ENCODE peak calls at places on chromosomes 16 and 17, in seven cellular contexts. J is tibial artery, E is fibroblast of the aortic adventitia, X is neural crest cell, T is foreskin keratinocyte, H is uterus, Y is H9. Q is an unnamed sample.

GRCh38 chr17:15464629-15465028 is 2.8 kb downstream of the CDRT4 start:
- DNase-seq in J (no peak), Y (no peak), T (no peak), X (no peak), H (no peak), E (no peak), Q (no peak)

GRCh38 chr17:80034977-80035686 is 540 bp downstream of the TBC1D16 start:
- DNase-seq in J (no peak), Y (peak), H (no peak), X (peak), T (peak), E (peak), Q (peak)

GRCh38 chr16:47084198-47084597 is 59.5 kb downstream of the NETO2 start:
- DNase-seq in Y (no peak), T (no peak), J (no peak), H (no peak), E (no peak), X (no peak), Q (no peak)

GRCh38 chr17:55348749-55349354 is 72.8 kb downstream of the MMD start:
- DNase-seq in J (no peak), T (peak), H (peak), E (peak), X (peak), Y (peak), Q (peak)

GRCh38 chr17:42155614-42156045 is 841 bp upstream of the RAB5C start:
- DNase-seq in X (no peak), T (no peak), H (no peak), Y (peak), J (no peak), E (no peak), Q (peak)

GRCh38 chr16:89175280-89176146 is 4.0 kb downstream of the CDH15 start:
- DNase-seq in E (peak), T (no peak), H (no peak), J (no peak), Y (no peak), X (no peak), Q (no peak)

GRCh38 chr16:14056970-14057369 is 14.1 kb upstream of the MRTFB start:
- DNase-seq in H (no peak), T (no peak), E (peak), J (no peak), Y (no peak), X (no peak), Q (no peak)

GRCh38 chr16:85125570-85126382 is 13.5 kb upstream of the CIBAR2 start:
- DNase-seq in J (no peak), X (no peak), T (no peak), E (no peak), H (no peak), Y (no peak), Q (no peak)

GRCh38 chr17:44916781-44917241 is 1.5 kb upstream of the GFAP start:
- DNase-seq in E (peak), H (peak), Y (no peak), T (no peak), J (peak), X (no peak), Q (no peak)

GRCh38 chr17:1830288-1830687 is 483 bp downstream of the RPA1 start:
- DNase-seq in E (peak), H (no peak), X (peak), J (no peak), T (peak), Y (peak), Q (no peak)

GRCh38 chr16:85027968-85028637 is 508 bp downstream of the KIAA0513 start:
- DNase-seq in X (no peak), E (no peak), H (peak), T (no peak), Y (no peak), J (no peak), Q (no peak)

GRCh38 chr16:14303654-14304394 is 232.7 kb downstream of the MRTFB start:
- DNase-seq in Y (peak), H (peak), J (peak), T (no peak), X (no peak), E (no peak), Q (no peak)

GRCh38 chr16:86680661-86681439 is 102.5 kb downstream of the FOXL1 start:
- DNase-seq in T (no peak), J (no peak), Y (no peak), H (no peak), E (peak), X (no peak), Q (no peak)

GRCh38 chr16:27867122-27868110 is 196.1 kb downstream of the GSG1L start:
- DNase-seq in H (peak), X (peak), T (peak), J (no peak), E (peak), Y (peak), Q (peak)
- TF ChIP-seq CTCF in H (no peak), X (peak), T (peak), J (no peak), E (peak), Y (peak), Q (peak)

GRCh38 chr17:19542247-19542646 is 8.6 kb downstream of the SLC47A1 start:
- DNase-seq in E (no peak), T (no peak), H (no peak), X (no peak), Y (no peak), J (no peak), Q (no peak)

GRCh38 chr17:19551148-19551547 is 17.5 kb downstream of the SLC47A1 start:
- DNase-seq in X (no peak), T (no peak), H (no peak), Y (no peak), J (no peak), E (no peak), Q (no peak)

GRCh38 chr17:19544366-19544765 is 10.7 kb downstream of the SLC47A1 start:
- DNase-seq in X (no peak), J (no peak), H (no peak), T (no peak), Y (no peak), E (no peak), Q (no peak)

GRCh38 chr17:19549746-19550623 is 16.3 kb downstream of the SLC47A1 start:
- DNase-seq in E (no peak), H (no peak), X (no peak), Y (no peak), T (no peak), J (no peak), Q (no peak)

GRCh38 chr17:19546289-19547065 is 12.8 kb downstream of the SLC47A1 start:
- DNase-seq in Y (no peak), T (no peak), X (no peak), J (peak), E (no peak), H (no peak), Q (no peak)
- TF ChIP-seq CTCF in Y (peak), T (peak), X (no peak), J (peak), E (no peak), H (no peak), Q (no peak)

DNA sequence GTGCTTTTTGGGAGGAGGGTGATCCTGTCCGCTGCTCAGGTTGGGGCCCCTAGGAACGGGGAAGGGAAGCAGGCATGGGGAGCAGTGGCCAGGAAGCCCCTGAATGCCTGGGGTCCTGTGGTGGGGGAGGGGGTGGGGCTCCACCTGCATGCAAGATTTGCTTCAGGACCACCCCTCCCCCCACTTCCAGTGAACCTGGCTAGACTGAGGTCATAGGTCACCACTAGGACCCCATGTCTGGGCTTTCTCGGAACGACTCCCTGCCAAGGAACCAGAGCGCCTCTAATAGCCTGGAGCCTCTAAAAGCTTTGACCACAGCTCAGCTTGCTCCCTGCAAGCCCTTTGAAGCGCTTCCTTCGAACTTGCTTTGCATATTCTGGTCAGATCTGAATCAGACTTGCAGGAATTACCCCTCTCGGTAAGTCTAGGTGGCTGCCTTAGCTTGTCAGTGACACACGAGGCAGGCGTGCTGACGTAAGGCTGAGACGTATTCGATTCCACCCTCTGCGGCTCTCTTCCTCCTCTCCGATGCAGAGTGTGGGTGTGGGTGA is 3.6 kb downstream of the SOCS3 start:
- DNase-seq in X (no peak), J (no peak), E (peak), Y (peak), T (peak), H (no peak), Q (no peak)
- TF ChIP-seq CTCF in X (no peak), J (no peak), E (no peak), Y (no peak), T (peak), H (no peak), Q (no peak)

GRCh38 chr17:4554997-4555799 is at the start of gene MYBBP1A:
- DNase-seq in Y (peak), E (peak), X (peak), T (peak), J (peak), H (peak), Q (peak)
- TF ChIP-seq CTCF in Y (peak), E (peak), X (peak), T (peak), J (peak), H (peak), Q (peak)

GRCh38 chr17:13418891-13419290 is 182.8 kb downstream of the HS3ST3A1 start:
- DNase-seq in J (no peak), X (no peak), T (no peak), E (no peak), H (no peak), Y (no peak), Q (no peak)

GRCh38 chr17:13420294-13421277 is 181.1 kb downstream of the HS3ST3A1 start:
- DNase-seq in X (no peak), E (peak), T (peak), H (no peak), J (no peak), Y (no peak), Q (no peak)

GRCh38 chr17:13417551-13417950 is 184.2 kb downstream of the HS3ST3A1 start:
- DNase-seq in Y (no peak), X (no peak), T (no peak), H (no peak), J (no peak), E (no peak), Q (no peak)

GRCh38 chr17:13421581-13421980 is 180.1 kb downstream of the HS3ST3A1 start:
- DNase-seq in X (no peak), H (no peak), J (no peak), T (no peak), E (no peak), Y (no peak), Q (no peak)

GRCh38 chr17:13419676-13420075 is 182.1 kb downstream of the HS3ST3A1 start:
- DNase-seq in J (no peak), X (no peak), H (no peak), T (no peak), E (no peak), Y (no peak), Q (no peak)
- TF ChIP-seq CTCF in J (no peak), X (no peak), H (no peak), T (no peak), E (no peak), Y (no peak), Q (no peak)